ENCODE peak calls at places on chromosomes 12 and 14, in four cellular contexts. E, M, B and P are unnamed samples.

GRCh38 chr12:23666866-23667265 is 282.6 kb downstream of the SOX5 start:
- DNase-seq in E (no peak), M (no peak), B (no peak), P (peak; percentile 10)

GRCh38 chr14:33402604-33403003 is 463.9 kb downstream of the NPAS3 start:
- DNase-seq in E (no peak), M (no peak), B (no peak), P (no peak)

GRCh38 chr12:58026421-58026820 is 85.1 kb downstream of the ATP23 start:
- DNase-seq in E (no peak), M (no peak), B (no peak), P (no peak)

GRCh38 chr12:116416161-116416560 is 138.7 kb upstream of the MED13L start:
- DNase-seq in E (no peak), M (no peak), B (no peak), P (no peak)

GRCh38 chr12:108564724-108565123 is 2.3 kb downstream of the ISCU start:
- DNase-seq in E (no peak), M (no peak), B (no peak), P (no peak)

GRCh38 chr12:131903270-131904255 is 9.1 kb downstream of the ULK1 start:
- DNase-seq in E (no peak), M (no peak), B (no peak), P (no peak)

GRCh38 chr12:78226763-78227162 is 396.1 kb downstream of the NAV3 start:
- DNase-seq in E (no peak), M (no peak), B (no peak), P (no peak)

GRCh38 chr12:27284751-27285150 is 40.7 kb downstream of the STK38L start:
- DNase-seq in E (no peak), M (no peak), B (no peak), P (no peak)

GRCh38 chr14:58298880-58299664 is 717 bp downstream of the ARID4A start:
- DNase-seq in E (no peak), M (peak; percentile 54), B (peak; percentile 78), P (peak; percentile 47)

GRCh38 chr12:124518051-124518932 is 49.1 kb downstream of the NCOR2 start:
- DNase-seq in E (peak; percentile 93), M (no peak), B (peak; percentile 90), P (no peak)

GRCh38 chr14:51660720-51661119 is 9.0 kb downstream of the FRMD6 start:
- DNase-seq in E (no peak), M (no peak), B (no peak), P (no peak)

GRCh38 chr14:22185191-22185590 is 403.8 kb downstream of the DAD1 start:
- DNase-seq in E (peak; percentile 24), M (no peak), B (no peak), P (no peak)

GRCh38 chr12:53180931-53181645 is 363 bp upstream of the CSAD start:
- DNase-seq in E (peak; percentile 71), M (peak; percentile 96), B (peak; percentile 98), P (peak; percentile 77)

GRCh38 chr12:122449317-122449716 is 26.8 kb upstream of the CLIP1 start:
- DNase-seq in E (peak; percentile 82), M (no peak), B (no peak), P (no peak)

GRCh38 chr12:6363330-6364036 is 11.9 kb downstream of the SCNN1A start:
- DNase-seq in E (peak; percentile 85), M (peak; percentile 94), B (peak; percentile 90), P (peak; percentile 66)

GRCh38 chr12:107372229-107372658 is 278.9 kb upstream of the CRY1 start:
- DNase-seq in E (no peak), M (no peak), B (no peak), P (no peak)

GRCh38 chr14:64536488-64537245 is 3.9 kb upstream of the HSPA2 start:
- DNase-seq in E (peak; percentile 28), M (no peak), B (no peak), P (no peak)

GRCh38 chr14:25052921-25053320 is 3.0 kb upstream of the STXBP6 start:
- DNase-seq in E (no peak), M (no peak), B (no peak), P (no peak)

GRCh38 chr12:105330283-105330937 is at the start of gene C12orf75:
- DNase-seq in E (peak; percentile 67), M (peak; percentile 88), B (peak; percentile 97), P (peak; percentile 91)

GRCh38 chr14:55121628-55122440 is 7.2 kb upstream of the LGALS3 start:
- DNase-seq in E (peak; percentile 70), M (no peak), B (no peak), P (no peak)

GRCh38 chr14:100786131-100786530 is 39.8 kb upstream of the MEG3 start:
- DNase-seq in E (no peak), M (no peak), B (no peak), P (no peak)

GRCh38 chr12:55724226-55724939 is 4.2 kb downstream of the RDH5 start:
- DNase-seq in E (peak; percentile 60), M (peak; percentile 51), B (peak; percentile 71), P (peak; percentile 76)

GRCh38 chr12:79782197-79782890 is 91.6 kb upstream of the PAWR start:
- DNase-seq in E (no peak), M (no peak), B (no peak), P (no peak)

GRCh38 chr12:6285532-6286306 is 24.8 kb upstream of the PLEKHG6 start:
- DNase-seq in E (no peak), M (no peak), B (no peak), P (no peak)

GRCh38 chr12:87985069-87985675 is 44.0 kb downstream of the C12orf50 start:
- DNase-seq in E (no peak), M (no peak), B (no peak), P (no peak)

GRCh38 chr12:87981495-87981894 is 47.7 kb downstream of the C12orf50 start:
- DNase-seq in E (no peak), M (no peak), B (no peak), P (no peak)

DNA sequence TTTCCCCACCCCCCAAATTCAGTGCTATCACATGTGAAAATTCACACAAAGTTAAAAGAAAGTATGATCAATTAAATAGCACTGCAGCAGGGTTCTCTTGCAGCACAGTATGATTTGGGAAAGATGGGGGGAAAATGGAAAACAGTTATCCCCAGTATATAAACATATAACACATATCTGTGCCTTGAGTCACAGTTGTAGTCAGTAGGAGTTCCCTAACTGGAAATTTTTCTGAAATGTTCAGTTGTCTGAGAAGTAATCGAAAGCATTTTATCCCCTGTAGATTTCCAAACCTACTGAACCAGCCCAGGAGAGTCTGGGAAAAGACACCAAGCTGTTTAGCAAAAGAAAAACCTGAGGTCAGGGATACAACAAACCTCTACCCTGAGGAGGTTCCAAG is 47.0 kb downstream of the C12orf50 start:
- DNase-seq in E (no peak), M (no peak), B (no peak), P (no peak)
- TF ChIP-seq FOXJ3 in E (no peak), M (no peak), B (no peak), P (no peak)

DNA sequence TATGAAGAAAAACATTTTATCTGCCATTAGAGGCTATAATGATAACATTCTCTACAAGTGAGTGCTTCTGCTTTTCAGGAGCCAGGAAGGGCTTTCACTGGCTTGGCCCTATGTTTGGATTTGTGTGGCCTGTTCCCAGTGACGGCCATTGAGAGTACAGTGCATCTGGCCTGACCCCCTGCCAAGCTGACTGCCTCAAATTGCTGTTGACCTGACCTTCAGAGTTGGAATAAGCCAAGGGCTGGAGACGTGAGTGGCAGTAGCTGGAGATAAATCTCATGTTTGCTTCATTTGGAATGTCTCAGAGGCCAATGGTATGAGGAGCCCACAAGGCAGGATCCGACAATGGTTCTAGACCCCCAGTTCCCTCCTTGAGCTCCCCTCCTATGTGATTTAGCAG is 28.3 kb upstream of the PLEKHG7 start:
- DNase-seq in E (no peak), M (no peak), B (no peak), P (no peak)
- TF ChIP-seq FOXJ3 in E (no peak), M (no peak), B (no peak), P (no peak)

GRCh38 chr12:152440-152839 is 61.5 kb downstream of the SLC6A12 start:
- DNase-seq in E (no peak), M (no peak), B (no peak), P (no peak)
- TF ChIP-seq FOXJ3 in E (no peak), M (no peak), B (no peak), P (no peak)

DNA sequence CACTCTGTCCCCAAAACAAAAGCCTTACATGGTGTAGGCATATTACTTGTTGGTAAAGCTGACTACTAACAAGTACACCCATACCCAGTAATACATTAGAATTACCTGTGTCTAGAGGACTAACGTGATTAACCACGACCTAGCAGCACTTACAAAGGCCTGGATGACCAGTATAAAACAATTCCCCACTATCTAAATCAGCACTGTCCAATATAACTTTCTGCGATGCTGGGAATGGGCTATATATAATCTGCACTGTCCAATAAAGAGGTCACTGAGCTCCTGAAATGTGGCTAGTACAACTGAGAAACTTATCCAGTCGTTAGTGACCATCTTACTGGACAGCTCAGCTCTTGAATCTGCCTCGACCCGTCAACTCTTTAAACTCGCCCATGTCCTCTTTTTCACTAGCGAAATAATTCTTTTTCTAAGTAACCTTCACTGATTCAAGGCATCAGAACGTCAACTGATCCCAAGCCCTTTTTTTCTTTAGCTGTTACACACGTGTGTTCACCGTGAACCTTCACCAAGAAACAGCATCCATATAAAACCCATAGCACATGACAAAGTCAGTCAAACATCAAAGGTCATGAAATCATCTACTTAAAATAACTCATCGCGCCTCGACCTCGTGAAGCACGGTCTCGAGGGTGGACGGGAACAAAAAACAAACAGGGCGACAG is 911 bp upstream of the CIPC start:
- DNase-seq in E (peak; percentile 17), M (no peak), B (no peak), P (no peak)
- TF ChIP-seq FOXJ3 in E (no peak), M (no peak), B (no peak), P (no peak)

GRCh38 chr14:66709292-66709691 is 201.3 kb downstream of the GPHN start:
- DNase-seq in E (peak; percentile 8), M (no peak), B (no peak), P (no peak)
- TF ChIP-seq FOXJ3 in E (no peak), M (no peak), B (no peak), P (no peak)

DNA sequence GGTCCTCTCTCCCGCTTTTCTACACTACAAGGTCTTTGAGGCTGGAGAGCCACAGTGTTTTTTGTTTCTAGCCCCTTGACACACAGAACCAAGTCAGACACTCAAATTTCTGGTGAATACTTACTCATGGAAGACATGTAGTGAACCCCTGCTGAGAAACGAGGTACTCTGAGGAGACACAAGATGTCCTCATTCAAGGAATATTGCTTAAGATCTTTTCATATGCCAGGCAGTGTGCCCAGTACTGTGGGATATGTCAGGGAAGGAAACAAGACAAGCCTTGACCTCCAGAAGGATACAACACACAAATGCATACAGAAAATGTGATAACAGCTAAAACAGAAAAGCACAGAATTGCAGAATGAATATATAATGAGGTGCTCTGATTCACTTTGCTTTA is 75.9 kb downstream of the TMTC1 start:
- DNase-seq in E (no peak), M (no peak), B (no peak), P (no peak)
- TF ChIP-seq FOXJ3 in E (no peak), M (no peak), B (no peak), P (no peak)

DNA sequence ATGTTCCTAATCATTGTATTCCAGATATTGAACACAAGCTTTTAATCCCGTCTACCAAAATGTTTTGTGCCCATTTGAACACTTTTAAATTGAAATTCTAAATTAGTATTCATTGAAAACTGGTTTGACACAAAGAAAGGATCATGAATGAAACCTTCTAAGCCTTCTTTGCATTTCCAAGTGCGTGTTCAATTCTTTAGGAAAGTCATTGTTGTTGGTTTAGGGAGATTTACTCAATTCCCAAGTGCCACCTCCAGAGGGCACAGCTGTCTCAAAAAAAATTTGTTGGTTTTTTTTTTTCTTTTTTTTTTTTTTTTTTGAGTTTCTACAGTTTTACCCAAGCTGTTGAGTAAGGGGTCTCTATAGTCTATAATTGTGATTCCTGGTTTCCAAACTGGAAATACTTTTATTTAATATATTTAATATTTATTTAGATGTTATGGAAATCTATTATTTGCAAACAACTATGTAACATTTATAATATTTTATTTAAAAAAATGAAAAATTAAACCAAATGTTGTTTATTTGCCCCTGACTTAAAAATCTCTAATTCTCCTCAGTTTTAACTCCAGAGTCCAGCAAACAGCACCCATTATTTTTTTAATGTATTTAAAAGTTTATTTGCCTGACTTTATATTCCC is 79.9 kb downstream of the NEDD1 start:
- DNase-seq in E (peak; percentile 27), M (peak; percentile 16), B (peak; percentile 64), P (no peak)
- TF ChIP-seq FOXJ3 in E (no peak), M (no peak), B (no peak), P (no peak)